ENCODE peak calls at places on chromosome 17, in ten cellular contexts. G is foreskin keratinocyte; O is SK-N-SH; S is tibial artery; Q is HFFc6; W is activated CD8-positive, alpha-beta T cell treated with anti-CD3 and anti-CD28 coated beads for 36 hours; Z is dorsolateral prefrontal cortex; E is cardiac fibroblast; M is AG09319; X is CD8-positive, alpha-beta T cell. J is an unnamed sample.

GRCh38 chr17:14737984-14738651 is 437.2 kb downstream of the HS3ST3B1 start:
- DNase-seq in G (peak; percentile 98), O (no peak), S (peak; percentile 81), Q (peak; percentile 93), W (no peak), Z (no peak), E (peak; percentile 96), M (peak; percentile 89), X (no peak), J (peak; percentile 39)

GRCh38 chr17:82696916-82697807 is 1.3 kb downstream of the RAB40B start:
- DNase-seq in G (no peak), O (peak; percentile 76), S (no peak), Q (no peak), W (peak; percentile 51), Z (peak; percentile 56), E (peak; percentile 4), M (no peak), X (no peak), J (peak; percentile 70)

GRCh38 chr17:1491406-1492248 is 859 bp downstream of the MYO1C start:
- DNase-seq in G (no peak), O (peak; percentile 96), S (peak; percentile 86), Q (no peak), W (no peak), Z (no peak), E (peak; percentile 65), M (no peak), X (peak; percentile 41), J (peak; percentile 93)

GRCh38 chr17:27423651-27424050 is 32.6 kb upstream of the KSR1 start:
- DNase-seq in G (no peak), O (no peak), S (no peak), Q (peak; percentile 15), W (no peak), Z (no peak), E (no peak), M (no peak), X (no peak), J (no peak)

GRCh38 chr17:82791532-82791931 is 39.7 kb downstream of the TBCD start:
- DNase-seq in G (no peak), O (no peak), S (no peak), Q (peak; percentile 72), W (no peak), Z (peak; percentile 47), E (peak; percentile 72), M (no peak), X (no peak), J (no peak)

GRCh38 chr17:37744633-37744927 is 279 bp downstream of the HNF1B start:
- DNase-seq in G (no peak), O (no peak), S (no peak), Q (no peak), W (no peak), Z (no peak), E (no peak), M (no peak), X (no peak), J (peak; percentile 52)

GRCh38 chr17:39564201-39564828 is 43.4 kb downstream of the NEUROD2 start:
- DNase-seq in G (no peak), O (no peak), S (no peak), Q (no peak), W (no peak), Z (no peak), E (peak; percentile 28), M (no peak), X (no peak), J (no peak)

GRCh38 chr17:35731932-35732805 is 730 bp downstream of the RASL10B start:
- DNase-seq in G (no peak), O (peak; percentile 77), S (no peak), Q (no peak), W (no peak), Z (peak; percentile 30), E (no peak), M (no peak), X (no peak), J (no peak)

GRCh38 chr17:63676540-63676933 is 23.4 kb downstream of the LIMD2 start:
- DNase-seq in G (no peak), O (no peak), S (no peak), Q (no peak), W (no peak), Z (no peak), E (no peak), M (no peak), X (no peak), J (no peak)

GRCh38 chr17:63682441-63682840 is 17.5 kb downstream of the LIMD2 start:
- DNase-seq in G (no peak), O (no peak), S (no peak), Q (no peak), W (no peak), Z (no peak), E (no peak), M (no peak), X (no peak), J (no peak)

GRCh38 chr17:63681530-63681929 is 18.4 kb downstream of the LIMD2 start:
- DNase-seq in G (no peak), O (no peak), S (no peak), Q (no peak), W (no peak), Z (no peak), E (no peak), M (no peak), X (no peak), J (no peak)

GRCh38 chr17:63680700-63681099 is 19.2 kb downstream of the LIMD2 start:
- DNase-seq in G (no peak), O (no peak), S (no peak), Q (no peak), W (no peak), Z (no peak), E (no peak), M (no peak), X (no peak), J (no peak)

DNA sequence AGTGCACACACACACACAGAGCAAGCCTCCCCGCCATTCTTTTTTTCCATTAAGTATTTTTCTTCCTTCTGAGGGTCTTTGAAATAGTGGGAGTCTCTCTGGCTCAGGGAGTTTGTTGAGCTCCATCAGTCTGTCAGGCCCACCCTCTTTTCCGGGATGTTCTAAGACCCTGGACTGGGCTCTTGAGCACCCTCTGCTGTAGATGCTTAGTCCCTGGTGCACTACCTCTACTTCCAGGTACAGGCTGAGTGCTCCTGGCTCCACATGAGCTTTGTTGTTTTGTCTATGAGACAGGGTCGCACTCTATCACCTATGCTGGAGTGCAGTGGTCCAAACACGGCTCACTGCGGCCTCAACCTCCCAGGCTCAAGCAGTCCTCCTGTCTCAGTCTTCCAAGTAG is 20.7 kb downstream of the LIMD2 start:
- DNase-seq in G (no peak), O (no peak), S (no peak), Q (no peak), W (no peak), Z (no peak), E (no peak), M (no peak), X (no peak), J (no peak)
- TF ChIP-seq CTCF in G (no peak), O (no peak), S (no peak), Q (no peak), W (no peak), Z (no peak), E (no peak), M (no peak), X (no peak), J (no peak)

DNA sequence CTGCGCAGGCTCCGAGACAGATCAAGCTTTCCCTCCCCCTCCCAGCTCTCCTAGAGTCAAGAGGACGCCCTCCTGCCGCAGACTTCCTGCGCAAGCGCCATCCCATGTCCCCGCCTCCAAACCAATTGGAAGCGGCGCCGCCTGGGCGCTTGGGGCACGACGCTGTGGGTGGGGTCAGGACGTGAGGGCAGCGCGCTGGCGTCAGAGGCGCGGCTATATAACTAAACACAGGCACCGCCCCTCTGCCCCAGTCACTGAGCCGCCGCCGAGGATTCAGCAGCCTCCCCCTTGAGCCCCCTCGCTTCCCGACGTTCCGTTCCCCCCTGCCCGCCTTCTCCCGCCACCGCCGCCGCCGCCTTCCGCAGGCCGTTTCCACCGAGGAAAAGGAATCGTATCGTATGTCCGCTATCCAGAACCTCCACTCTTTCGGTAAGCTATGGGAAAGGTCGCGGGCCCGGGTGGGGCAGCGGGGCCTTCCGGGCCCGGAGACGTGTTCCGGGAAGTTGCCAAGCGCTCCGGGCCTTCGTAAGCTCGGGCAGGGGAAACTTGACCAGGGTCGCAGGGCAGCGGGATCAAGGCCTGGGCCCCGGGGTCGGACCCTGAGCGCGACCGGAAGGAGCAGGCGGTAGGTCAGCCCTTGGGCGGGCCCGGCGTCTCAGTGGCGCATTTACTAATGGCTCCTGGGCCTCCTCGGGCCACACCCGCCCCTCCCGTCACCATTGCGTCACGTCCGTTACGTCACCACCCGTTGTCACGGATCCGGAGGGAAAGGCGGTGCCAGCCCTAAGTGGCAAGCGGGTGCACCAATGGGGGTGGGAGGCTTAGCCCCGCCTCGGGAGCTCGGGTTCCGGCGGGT is at the start of gene EIF1:
- DNase-seq in G (peak; percentile 98), O (peak; percentile 96), S (peak; percentile 100), Q (peak; percentile 99), W (peak; percentile 100), Z (peak; percentile 100), E (peak; percentile 100), M (peak; percentile 100), X (peak; percentile 100), J (peak; percentile 97)
- TF ChIP-seq CTCF in G (no peak), O (no peak), S (no peak), Q (no peak), W (no peak), Z (no peak), E (no peak), M (no peak), X (no peak), J (no peak)

GRCh38 chr17:30823425-30823824 is 1.1 kb downstream of the CRLF3 start:
- DNase-seq in G (no peak), O (no peak), S (no peak), Q (no peak), W (no peak), Z (no peak), E (no peak), M (no peak), X (no peak), J (no peak)

GRCh38 chr17:30819941-30820705 is 4.4 kb downstream of the CRLF3 start:
- DNase-seq in G (no peak), O (no peak), S (no peak), Q (no peak), W (no peak), Z (no peak), E (peak; percentile 65), M (no peak), X (no peak), J (no peak)

GRCh38 chr17:30824356-30825145 is at the start of gene CRLF3:
- DNase-seq in G (peak; percentile 80), O (peak; percentile 99), S (peak; percentile 94), Q (peak; percentile 81), W (peak; percentile 92), Z (peak; percentile 89), E (peak; percentile 93), M (peak; percentile 66), X (peak; percentile 88), J (peak; percentile 98)

GRCh38 chr17:30824002-30824355 is 513 bp downstream of the CRLF3 start:
- DNase-seq in G (no peak), O (peak; percentile 68), S (no peak), Q (no peak), W (peak; percentile 66), Z (no peak), E (no peak), M (no peak), X (peak; percentile 27), J (peak; percentile 40)

GRCh38 chr17:30821751-30822723 is 2.5 kb downstream of the CRLF3 start:
- DNase-seq in G (no peak), O (no peak), S (no peak), Q (no peak), W (peak; percentile 33), Z (no peak), E (no peak), M (no peak), X (no peak), J (no peak)
- TF ChIP-seq CTCF in G (no peak), O (no peak), S (no peak), Q (no peak), W (no peak), Z (no peak), E (no peak), M (no peak), X (no peak), J (no peak)

GRCh38 chr17:79303641-79304205 is 229.1 kb downstream of the ENGASE start:
- DNase-seq in G (no peak), O (no peak), S (no peak), Q (no peak), W (no peak), Z (no peak), E (no peak), M (no peak), X (no peak), J (no peak)

GRCh38 chr17:79299349-79299748 is 224.7 kb downstream of the ENGASE start:
- DNase-seq in G (no peak), O (no peak), S (no peak), Q (no peak), W (no peak), Z (no peak), E (no peak), M (no peak), X (no peak), J (no peak)

GRCh38 chr17:79298801-79299200 is 224.2 kb downstream of the ENGASE start:
- DNase-seq in G (no peak), O (no peak), S (no peak), Q (no peak), W (no peak), Z (no peak), E (no peak), M (no peak), X (no peak), J (no peak)

GRCh38 chr17:79304907-79305306 is 230.3 kb downstream of the ENGASE start:
- DNase-seq in G (no peak), O (peak; percentile 58), S (no peak), Q (no peak), W (no peak), Z (no peak), E (no peak), M (no peak), X (no peak), J (no peak)

GRCh38 chr17:79301469-79301868 is 226.8 kb downstream of the ENGASE start:
- DNase-seq in G (no peak), O (no peak), S (no peak), Q (no peak), W (no peak), Z (no peak), E (no peak), M (no peak), X (no peak), J (no peak)
- TF ChIP-seq CTCF in G (peak; percentile 3), O (no peak), S (no peak), Q (no peak), W (no peak), Z (no peak), E (no peak), M (no peak), X (no peak), J (no peak)

J was measured in GM13976.